ENCODE peak calls at places on chromosome 6, in ten cellular contexts. G, R, L, M, P, E, A, B, V and S are unnamed samples.

GRCh38 chr6:19446570-19446969 is 390.6 kb upstream of the ID4 start:
- DNase-seq in G (no peak), R (no peak), L (no peak), M (no peak), P (no peak), E (no peak), A (no peak), B (no peak), V (no peak), S (no peak)

GRCh38 chr6:38110407-38111025 is 291.0 kb downstream of the ZFAND3 start:
- DNase-seq in G (no peak), R (no peak), L (no peak), M (peak; percentile 75), P (no peak), E (no peak), A (no peak), B (no peak), V (no peak), S (peak; percentile 5)

GRCh38 chr6:87251225-87251624 is 71.2 kb upstream of the SMIM8 start:
- DNase-seq in G (no peak), R (no peak), L (no peak), M (no peak), P (no peak), E (no peak), A (no peak), B (no peak), V (no peak), S (no peak)

GRCh38 chr6:125066964-125067363 is 86.6 kb upstream of the TPD52L1 start:
- DNase-seq in G (no peak), R (no peak), L (no peak), M (peak; percentile 70), P (no peak), E (no peak), A (peak; percentile 51), B (peak; percentile 75), V (no peak), S (peak; percentile 9)

GRCh38 chr6:140193269-140193668 is 818.8 kb upstream of the CITED2 start:
- DNase-seq in G (no peak), R (no peak), L (no peak), M (no peak), P (no peak), E (no peak), A (no peak), B (no peak), V (no peak), S (no peak)

GRCh38 chr6:129498950-129499870 is 210.8 kb downstream of the ARHGAP18 start:
- DNase-seq in G (no peak), R (peak; percentile 66), L (no peak), M (peak; percentile 77), P (peak; percentile 18), E (peak; percentile 27), A (no peak), B (peak; percentile 82), V (no peak), S (peak; percentile 77)

GRCh38 chr6:168124921-168125320 is 45.9 kb upstream of the FRMD1 start:
- DNase-seq in G (no peak), R (no peak), L (no peak), M (no peak), P (no peak), E (no peak), A (no peak), B (no peak), V (no peak), S (no peak)

GRCh38 chr6:3609388-3609787 is 142.1 kb downstream of the PXDC1 start:
- DNase-seq in G (no peak), R (no peak), L (no peak), M (no peak), P (no peak), E (no peak), A (no peak), B (no peak), V (no peak), S (no peak)

GRCh38 chr6:2853766-2854393 is 12.2 kb upstream of the SERPINB1 start:
- DNase-seq in G (no peak), R (peak; percentile 31), L (peak; percentile 86), M (peak; percentile 69), P (no peak), E (peak; percentile 28), A (no peak), B (peak; percentile 69), V (peak; percentile 52), S (peak; percentile 65)

GRCh38 chr6:127513425-127513824 is 5.7 kb downstream of the MTCL3 start:
- DNase-seq in G (no peak), R (no peak), L (no peak), M (no peak), P (no peak), E (no peak), A (no peak), B (no peak), V (no peak), S (no peak)

GRCh38 chr6:17983712-17984111 is 3.7 kb downstream of the KIF13A start:
- DNase-seq in G (no peak), R (no peak), L (no peak), M (no peak), P (no peak), E (no peak), A (no peak), B (no peak), V (no peak), S (no peak)

GRCh38 chr6:111880181-111880944 is 7.1 kb upstream of the FYN start:
- DNase-seq in G (no peak), R (no peak), L (no peak), M (no peak), P (no peak), E (no peak), A (no peak), B (peak; percentile 11), V (no peak), S (no peak)

GRCh38 chr6:57182017-57182432 is 9.9 kb downstream of the BAG2 start:
- DNase-seq in G (no peak), R (no peak), L (no peak), M (peak; percentile 91), P (no peak), E (no peak), A (no peak), B (no peak), V (no peak), S (peak; percentile 84)

GRCh38 chr6:15343490-15344185 is 97.8 kb downstream of the JARID2 start:
- DNase-seq in G (no peak), R (no peak), L (no peak), M (no peak), P (no peak), E (no peak), A (no peak), B (no peak), V (no peak), S (no peak)

GRCh38 chr6:127198549-127198948 is 68.1 kb upstream of the RNF146 start:
- DNase-seq in G (no peak), R (no peak), L (no peak), M (no peak), P (no peak), E (peak; percentile 76), A (no peak), B (peak; percentile 14), V (no peak), S (no peak)

GRCh38 chr6:159125977-159126376 is 43.2 kb upstream of the FNDC1 start:
- DNase-seq in G (no peak), R (no peak), L (no peak), M (peak; percentile 96), P (no peak), E (no peak), A (no peak), B (no peak), V (peak; percentile 89), S (peak; percentile 75)

GRCh38 chr6:166076625-166077024 is 91.0 kb downstream of the TBXT start:
- DNase-seq in G (peak; percentile 75), R (no peak), L (no peak), M (no peak), P (no peak), E (no peak), A (no peak), B (no peak), V (no peak), S (no peak)

GRCh38 chr6:14165091-14165490 is 47.5 kb downstream of the CD83 start:
- DNase-seq in G (no peak), R (no peak), L (no peak), M (peak; percentile 71), P (no peak), E (no peak), A (peak; percentile 22), B (peak; percentile 74), V (no peak), S (no peak)

GRCh38 chr6:124482071-124482491 is 480.2 kb upstream of the RNF217 start:
- DNase-seq in G (no peak), R (no peak), L (no peak), M (no peak), P (no peak), E (no peak), A (no peak), B (no peak), V (no peak), S (no peak)